ENCODE peak calls at places on chromosomes 2 and 18, in seven cellular contexts. D is Caco-2, K is A549, M is NB4, L is GM23248, I is GM23338, J is NT2/D1. H is an unnamed sample.

GRCh38 chr18:61921621-61922235 is 28.9 kb upstream of the RNF152 start:
- DNase-seq in D (no peak), K (no peak), M (peak), L (no peak), I (peak), J (no peak), H (no peak)

GRCh38 chr2:16102976-16103380 is 162.6 kb downstream of the MYCN start:
- DNase-seq in D (peak), K (no peak), M (no peak), L (no peak), I (peak), J (no peak), H (no peak)

GRCh38 chr2:74573747-74574562 is 19.4 kb downstream of the DOK1 start:
- DNase-seq in D (no peak), K (no peak), M (peak), L (peak), I (no peak), J (no peak), H (no peak)

GRCh38 chr2:65465857-65466256 is 33.5 kb upstream of the SPRED2 start:
- DNase-seq in D (no peak), K (no peak), M (no peak), L (no peak), I (no peak), J (no peak), H (peak)

GRCh38 chr2:194602750-194603149 is 1054.3 kb upstream of the SLC39A10 start:
- DNase-seq in D (no peak), K (no peak), M (no peak), L (no peak), I (no peak), J (no peak), H (no peak)

GRCh38 chr2:190961918-190962487 is 52.0 kb downstream of the STAT1 start:
- DNase-seq in D (no peak), K (no peak), M (no peak), L (peak), I (no peak), J (no peak), H (no peak)

GRCh38 chr2:165621086-165621560 is 151.6 kb downstream of the CSRNP3 start:
- DNase-seq in D (no peak), K (no peak), M (no peak), L (peak), I (no peak), J (no peak), H (no peak)

GRCh38 chr2:144507441-144508161 is 12.3 kb downstream of the ZEB2 start:
- DNase-seq in D (no peak), K (no peak), M (no peak), L (peak), I (no peak), J (no peak), H (no peak)

GRCh38 chr2:151852260-151853069 is 24.2 kb upstream of the ARL5A start:
- DNase-seq in D (no peak), K (no peak), M (no peak), L (peak), I (no peak), J (no peak), H (no peak)

GRCh38 chr2:168355110-168355509 is 101.0 kb upstream of the CERS6 start:
- DNase-seq in D (no peak), K (no peak), M (no peak), L (no peak), I (no peak), J (no peak), H (no peak)

GRCh38 chr2:167943877-167944276 is 303.5 kb downstream of the STK39 start:
- DNase-seq in D (no peak), K (no peak), M (no peak), L (no peak), I (no peak), J (no peak), H (no peak)

GRCh38 chr2:65199891-65200290 is 27.7 kb upstream of the ACTR2 start:
- DNase-seq in D (no peak), K (no peak), M (no peak), L (peak), I (no peak), J (no peak), H (no peak)

GRCh38 chr2:176269319-176270099 is at the start of gene MTX2:
- DNase-seq in D (peak), K (peak), M (peak), L (peak), I (peak), J (peak), H (peak)

GRCh38 chr2:61252031-61252430 is 90.0 kb downstream of the C2orf74 start:
- DNase-seq in D (no peak), K (no peak), M (no peak), L (no peak), I (no peak), J (no peak), H (no peak)

GRCh38 chr18:58993260-58993659 is 128.6 kb downstream of the ZNF532 start:
- DNase-seq in D (no peak), K (peak), M (no peak), L (peak), I (no peak), J (no peak), H (no peak)

GRCh38 chr2:227908266-227909054 is 37.0 kb downstream of the DAW1 start:
- DNase-seq in D (no peak), K (no peak), M (no peak), L (peak), I (no peak), J (no peak), H (no peak)

GRCh38 chr2:161138429-161138828 is 21.8 kb upstream of the TANK start:
- DNase-seq in D (no peak), K (no peak), M (no peak), L (no peak), I (no peak), J (no peak), H (no peak)

GRCh38 chr2:161134547-161135518 is 25.4 kb upstream of the TANK start:
- DNase-seq in D (peak), K (peak), M (no peak), L (no peak), I (peak), J (peak), H (peak)

GRCh38 chr2:161133366-161133765 is 26.9 kb upstream of the TANK start:
- DNase-seq in D (no peak), K (no peak), M (no peak), L (no peak), I (no peak), J (no peak), H (no peak)

GRCh38 chr2:161136696-161137324 is 23.4 kb upstream of the TANK start:
- DNase-seq in D (no peak), K (peak), M (peak), L (no peak), I (no peak), J (no peak), H (no peak)

GRCh38 chr2:161136194-161136593 is 24.0 kb upstream of the TANK start:
- DNase-seq in D (no peak), K (peak), M (peak), L (no peak), I (no peak), J (no peak), H (no peak)
- H3K4me3 ChIP-seq in D (no peak), K (peak), M (peak), L (no peak), I (no peak), J (no peak), H (peak)

GRCh38 chr2:31231571-31232287 is 2.2 kb upstream of the EHD3 start:
- DNase-seq in D (no peak), K (no peak), M (no peak), L (no peak), I (no peak), J (no peak), H (peak)

GRCh38 chr2:31233741-31234689 is at the start of gene EHD3:
- DNase-seq in D (no peak), K (peak), M (peak), L (peak), I (peak), J (peak), H (peak)

GRCh38 chr2:31232586-31232985 is 1.4 kb upstream of the EHD3 start:
- DNase-seq in D (no peak), K (no peak), M (no peak), L (no peak), I (no peak), J (no peak), H (no peak)

GRCh38 chr2:31234690-31235503 is 945 bp downstream of the EHD3 start:
- DNase-seq in D (no peak), K (no peak), M (no peak), L (no peak), I (no peak), J (no peak), H (no peak)

DNA sequence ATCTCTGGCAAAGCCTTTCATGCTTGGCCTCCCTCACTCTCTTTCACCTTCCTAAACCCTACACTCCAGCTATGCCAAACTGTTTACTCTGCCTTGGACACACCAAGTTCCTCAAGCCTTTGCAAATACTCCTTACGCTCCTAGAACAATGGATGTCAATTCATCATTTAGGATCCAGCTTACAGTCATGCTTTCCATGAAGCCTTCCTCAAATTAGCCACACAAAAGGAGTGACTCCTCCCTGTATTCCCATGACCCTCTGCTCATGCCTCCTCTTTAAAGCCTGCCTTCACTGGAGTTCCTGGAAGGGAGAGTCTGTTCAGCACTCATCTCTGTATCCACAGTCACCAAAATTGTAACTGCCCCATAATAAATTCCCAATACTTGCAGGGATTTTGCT is 736 bp upstream of the EHD3 start:
- DNase-seq in D (no peak), K (no peak), M (no peak), L (peak), I (no peak), J (no peak), H (no peak)
- H3K4me3 ChIP-seq in D (no peak), K (peak), M (no peak), L (peak), I (no peak), J (no peak), H (peak)

GRCh38 chr18:32026491-32027086 is 8.0 kb downstream of the RNF125 start:
- DNase-seq in D (no peak), K (no peak), M (no peak), L (no peak), I (no peak), J (no peak), H (no peak)
- H3K4me3 ChIP-seq in D (no peak), K (no peak), M (no peak), L (no peak), I (no peak), J (no peak), H (no peak)

GRCh38 chr2:189178007-189178406 is 1.6 kb downstream of the COL5A2 start:
- DNase-seq in D (no peak), K (peak), M (no peak), L (peak), I (no peak), J (no peak), H (no peak)

GRCh38 chr2:189177441-189177840 is 2.1 kb downstream of the COL5A2 start:
- DNase-seq in D (no peak), K (no peak), M (no peak), L (no peak), I (no peak), J (no peak), H (no peak)

GRCh38 chr2:189181706-189182105 is 2.1 kb upstream of the COL5A2 start:
- DNase-seq in D (peak), K (peak), M (no peak), L (no peak), I (no peak), J (no peak), H (no peak)

GRCh38 chr2:189178726-189179606 is 595 bp downstream of the COL5A2 start:
- DNase-seq in D (peak), K (peak), M (no peak), L (peak), I (peak), J (no peak), H (peak)

GRCh38 chr2:189179607-189179979 is at the start of gene COL5A2:
- DNase-seq in D (peak), K (peak), M (no peak), L (peak), I (peak), J (no peak), H (peak)
- H3K4me3 ChIP-seq in D (peak), K (peak), M (no peak), L (peak), I (peak), J (peak), H (peak)

DNA sequence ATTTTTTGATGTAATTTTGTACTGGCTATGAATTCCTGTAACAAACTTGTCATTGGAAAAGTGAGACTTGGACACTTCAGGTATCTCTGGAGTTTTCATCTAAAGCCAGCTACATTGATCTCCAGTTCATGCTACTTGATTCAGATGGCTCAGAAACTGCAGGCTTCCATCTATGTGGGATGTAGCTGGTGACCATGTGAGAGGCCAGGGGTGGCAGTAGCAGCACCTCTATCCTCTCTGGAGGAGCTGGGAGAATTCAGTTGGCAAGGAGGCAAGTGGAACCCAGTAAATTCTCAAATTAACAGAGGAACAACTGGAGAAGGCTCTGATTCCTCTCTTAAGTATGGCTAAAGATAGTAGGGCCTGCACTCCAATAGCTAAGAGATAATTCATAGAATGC is 10.0 kb upstream of the SPTBN1 start:
- DNase-seq in D (no peak), K (no peak), M (no peak), L (no peak), I (no peak), J (no peak), H (no peak)
- H3K4me3 ChIP-seq in D (no peak), K (no peak), M (no peak), L (no peak), I (no peak), J (no peak), H (no peak)

DNA sequence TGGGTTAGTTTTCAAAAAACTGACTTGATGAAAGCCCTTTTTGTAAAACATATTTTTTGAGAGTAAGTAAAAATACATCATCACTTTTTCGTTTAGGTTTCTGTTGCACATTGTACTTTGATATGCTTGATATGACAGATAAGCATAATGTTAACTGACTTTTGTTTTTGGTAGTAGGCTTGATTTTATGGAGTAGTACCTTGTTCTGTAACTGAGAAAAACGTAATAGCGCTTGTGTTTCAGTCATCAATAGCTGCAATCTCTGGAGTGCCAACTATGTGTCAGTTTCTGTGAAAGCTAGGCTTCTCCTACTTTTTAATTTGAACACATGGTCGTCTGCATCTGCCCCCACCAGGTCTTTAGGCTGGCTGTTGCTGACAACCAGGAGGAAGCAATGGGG is 1.3 kb downstream of the LCLAT1 start:
- DNase-seq in D (no peak), K (no peak), M (no peak), L (peak), I (no peak), J (no peak), H (no peak)
- H3K4me3 ChIP-seq in D (peak), K (peak), M (peak), L (peak), I (peak), J (no peak), H (peak)

GRCh38 chr2:218892693-218893348 is 12.2 kb downstream of the WNT10A start:
- DNase-seq in D (peak), K (peak), M (peak), L (peak), I (peak), J (no peak), H (peak)
- H3K4me3 ChIP-seq in D (peak), K (peak), M (peak), L (peak), I (peak), J (peak), H (peak)